ENCODE peak calls at places on chromosomes 5 and 9, in four cellular contexts. G, O, K and M are unnamed samples.

GRCh38 chr9:22208846-22209585 is 199.9 kb upstream of the CDKN2B start:
- DNase-seq in K (no peak), G (no peak), O (no peak), M (no peak)

GRCh38 chr5:61866930-61867329 is 439.1 kb upstream of the KIF2A start:
- DNase-seq in K (peak), G (peak), O (peak), M (no peak)

GRCh38 chr5:93100976-93101375 is 480.0 kb downstream of the NR2F1-AS1 start:
- DNase-seq in O (no peak), K (no peak), G (no peak), M (no peak)

GRCh38 chr9:75962186-75963036 is 71.9 kb downstream of the PCSK5 start:
- DNase-seq in O (no peak), G (no peak), K (no peak), M (no peak)

GRCh38 chr5:16179936-16180788 is 571 bp upstream of the MARCHF11 start:
- DNase-seq in K (no peak), O (no peak), G (no peak), M (no peak)

GRCh38 chr5:132907161-132907560 is 33.7 kb downstream of the LEAP2 start:
- DNase-seq in O (no peak), G (no peak), K (no peak), M (no peak)

GRCh38 chr9:121901616-121902015 is 191.5 kb downstream of the TTLL11 start:
- DNase-seq in G (no peak), O (no peak), K (no peak), M (no peak)

GRCh38 chr9:68706579-68707201 is 1.6 kb downstream of the PIP5K1B start:
- DNase-seq in G (no peak), K (no peak), O (peak), M (no peak)

GRCh38 chr9:113617550-113617949 is 154.0 kb downstream of the RGS3 start:
- DNase-seq in O (no peak), G (no peak), K (no peak), M (no peak)

GRCh38 chr9:37622462-37622861 is 28.3 kb upstream of the FRMPD1 start:
- DNase-seq in O (no peak), K (no peak), G (no peak), M (no peak)

GRCh38 chr9:70049236-70049635 is 5.6 kb downstream of the MAMDC2 start:
- DNase-seq in K (no peak), O (no peak), G (no peak), M (no peak)

GRCh38 chr9:93307468-93308157 is 123.7 kb downstream of the WNK2 start:
- DNase-seq in O (no peak), G (no peak), K (no peak), M (no peak)

GRCh38 chr5:172887735-172888134 is 53.7 kb downstream of the ERGIC1 start:
- DNase-seq in G (no peak), O (no peak), K (no peak), M (no peak)

GRCh38 chr9:96777539-96777864 is 385 bp downstream of the ZNF510 start:
- DNase-seq in O (no peak), K (no peak), G (no peak), M (no peak)

GRCh38 chr5:82467006-82467561 is 188.9 kb upstream of the RPS23 start:
- DNase-seq in O (no peak), G (no peak), K (no peak), M (no peak)

GRCh38 chr5:120613729-120614128 is 149.6 kb downstream of the PRR16 start:
- DNase-seq in O (no peak), G (no peak), K (no peak), M (no peak)

GRCh38 chr5:148873690-148874485 is 47.5 kb downstream of the ADRB2 start:
- DNase-seq in G (no peak), K (no peak), O (no peak), M (no peak)

GRCh38 chr9:95049761-95050160 is 267.7 kb downstream of the FANCC start:
- DNase-seq in G (no peak), O (no peak), K (peak), M (no peak)

GRCh38 chr9:114025196-114025753 is 52.8 kb downstream of the AMBP start:
- DNase-seq in O (no peak), G (no peak), K (no peak), M (no peak)

GRCh38 chr5:150143725-150144058 is 12.0 kb downstream of the PDGFRB start:
- DNase-seq in G (no peak), K (no peak), O (no peak), M (no peak)

GRCh38 chr5:74306845-74307244 is 333.7 kb downstream of the ENC1 start:
- DNase-seq in G (no peak), O (no peak), K (no peak), M (no peak)

GRCh38 chr9:136205707-136205992 is 722 bp upstream of the LHX3 start:
- DNase-seq in K (no peak), O (no peak), G (peak), M (no peak)

GRCh38 chr5:93151896-93152295 is 429.1 kb downstream of the NR2F1-AS1 start:
- DNase-seq in O (no peak), K (no peak), G (no peak), M (no peak)

GRCh38 chr5:66680804-66681203 is 84.6 kb downstream of the MAST4 start:
- DNase-seq in K (no peak), O (no peak), G (no peak), M (no peak)

GRCh38 chr9:23229764-23230434 is 596.1 kb downstream of the ELAVL2 start:
- DNase-seq in G (no peak), O (no peak), K (no peak), M (no peak)

GRCh38 chr5:98713856-98714255 is 59.6 kb upstream of the RGMB start:
- DNase-seq in O (no peak), G (no peak), K (no peak), M (no peak)

GRCh38 chr5:71653119-71653518 is 66.0 kb upstream of the CARTPT start:
- DNase-seq in G (no peak), O (no peak), K (no peak), M (no peak)
- TF ChIP-seq SPI1 in G (no peak), O (no peak), K (no peak), M (no peak)

DNA sequence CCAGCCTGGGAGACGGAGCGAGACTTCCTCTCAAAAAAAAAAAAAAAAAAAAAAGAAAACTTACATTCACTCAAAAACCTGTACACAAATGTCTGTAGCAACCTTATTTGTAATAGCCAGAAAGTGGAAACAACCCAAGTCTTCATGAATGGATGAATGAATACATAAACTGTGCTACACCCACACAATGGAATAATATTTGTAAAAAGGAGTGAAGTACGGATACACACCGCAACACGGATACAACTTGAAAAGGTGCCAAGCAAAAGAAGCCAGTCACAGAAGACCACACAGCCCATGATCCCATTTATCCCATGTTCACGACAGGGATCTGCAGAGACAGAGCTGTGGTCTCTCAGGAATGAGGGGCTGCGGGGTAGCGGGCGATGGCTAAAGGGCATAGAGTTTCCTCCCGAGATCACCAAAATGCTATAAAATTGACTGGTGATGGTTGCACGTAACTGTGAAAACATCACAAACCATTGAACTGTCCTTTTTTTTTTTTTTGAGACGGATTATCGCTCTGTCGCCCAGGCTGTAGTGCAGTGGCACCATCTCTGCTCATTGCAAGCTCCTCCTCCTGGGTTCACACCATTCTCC is 76.2 kb upstream of the COL5A1 start:
- DNase-seq in O (no peak), K (no peak), G (no peak), M (no peak)
- TF ChIP-seq SPI1 in O (no peak), K (no peak), G (no peak), M (no peak)

DNA sequence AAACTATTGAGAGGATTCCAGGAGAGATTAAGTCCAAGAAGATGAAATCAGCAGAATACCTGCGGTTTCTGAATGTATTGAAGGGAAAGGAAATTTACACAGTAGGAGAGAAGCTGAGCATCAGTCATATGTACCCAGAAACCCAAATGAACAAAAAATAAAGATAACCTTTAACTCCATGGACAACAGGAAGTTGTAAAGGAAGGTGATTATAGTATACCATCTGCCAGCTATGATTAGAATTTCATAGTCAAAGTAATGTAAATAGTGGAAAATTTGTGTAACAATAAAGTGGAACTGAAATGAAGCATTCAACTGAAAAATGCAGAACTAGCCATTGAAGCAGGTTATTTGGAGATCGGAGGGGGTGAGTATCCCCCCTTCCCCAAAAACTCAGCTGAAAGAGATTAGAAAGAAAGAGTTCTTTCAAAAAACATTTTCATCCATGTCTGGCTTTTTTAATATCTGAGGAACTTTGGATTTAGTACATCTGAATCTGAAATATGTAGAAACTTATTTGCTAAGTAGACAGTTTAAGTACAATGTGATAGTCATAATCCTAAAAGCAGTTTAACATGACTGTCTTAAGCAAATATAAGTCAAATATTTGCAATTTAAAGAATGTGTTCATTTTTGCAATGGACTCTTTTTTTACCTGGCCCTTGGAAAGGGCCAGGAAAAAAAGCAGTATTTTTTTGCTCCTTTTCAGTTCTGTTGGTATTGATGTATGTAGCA is 58.4 kb downstream of the APC start:
- DNase-seq in O (no peak), G (no peak), K (no peak), M (no peak)
- TF ChIP-seq SPI1 in O (no peak), G (no peak), K (no peak), M (peak)

GRCh38 chr5:87268126-87268969 is 665 bp downstream of the RASA1 start:
- DNase-seq in K (peak), G (peak), O (peak), M (peak)

GRCh38 chr5:87266914-87267573 is 639 bp upstream of the RASA1 start:
- DNase-seq in K (no peak), O (no peak), G (no peak), M (no peak)

GRCh38 chr5:87260604-87261200 is 7.0 kb upstream of the RASA1 start:
- DNase-seq in O (no peak), K (no peak), G (no peak), M (no peak)

GRCh38 chr5:87267574-87268125 is at the start of gene RASA1:
- DNase-seq in O (peak), K (peak), G (peak), M (peak)

DNA sequence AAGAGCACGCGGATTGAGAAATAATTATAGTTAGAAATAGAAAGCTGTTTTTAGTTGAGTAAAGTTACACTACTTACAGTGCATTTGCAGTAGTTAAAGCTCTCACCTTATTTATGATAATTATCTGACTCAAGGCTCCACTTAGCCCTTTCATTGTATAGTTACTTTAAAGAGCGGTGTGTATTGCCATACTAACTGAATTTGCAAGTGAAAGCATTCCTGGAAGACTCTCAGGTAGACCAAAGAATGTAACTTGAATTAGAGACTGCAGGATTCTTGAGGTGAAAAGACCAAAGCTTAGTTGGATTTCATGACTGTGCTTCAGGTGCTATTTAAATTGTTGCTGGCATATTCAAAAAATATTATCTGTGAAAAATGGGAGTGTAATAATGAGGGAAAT is 4.2 kb upstream of the RASA1 start:
- DNase-seq in K (no peak), G (no peak), O (no peak), M (no peak)
- TF ChIP-seq SPI1 in K (no peak), G (no peak), O (no peak), M (no peak)

DNA sequence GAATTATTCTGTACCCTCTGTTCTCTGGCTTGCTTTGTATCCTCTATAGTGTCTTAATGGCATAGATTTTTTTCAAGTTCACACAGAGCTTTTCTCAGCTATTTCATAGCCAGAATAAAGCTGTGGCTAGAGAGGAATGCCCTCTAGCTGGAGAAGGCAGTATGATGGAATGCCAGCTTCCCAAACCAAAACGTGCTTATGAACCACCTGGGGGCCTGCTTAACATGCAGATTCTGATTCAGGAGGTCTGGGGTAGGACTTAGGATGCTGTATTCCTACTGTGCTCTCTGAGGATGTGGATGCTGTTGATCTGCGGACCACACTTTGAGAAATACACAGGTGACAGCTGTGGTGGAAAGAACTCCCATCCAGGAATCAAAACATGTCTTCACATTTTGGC is 49.9 kb upstream of the DPYSL3 start:
- DNase-seq in K (no peak), G (no peak), O (no peak), M (no peak)
- TF ChIP-seq SPI1 in K (no peak), G (no peak), O (no peak), M (no peak)

GRCh38 chr9:105354448-105354847 is 93.4 kb upstream of the FSD1L start:
- DNase-seq in K (no peak), O (no peak), G (no peak), M (no peak)

GRCh38 chr9:105359899-105360298 is 87.9 kb upstream of the FSD1L start:
- DNase-seq in O (no peak), G (no peak), K (no peak), M (no peak)

GRCh38 chr9:105360344-105360743 is 87.5 kb upstream of the FSD1L start:
- DNase-seq in K (no peak), G (no peak), O (no peak), M (no peak)

GRCh38 chr9:105357937-105358336 is 89.9 kb upstream of the FSD1L start:
- DNase-seq in G (no peak), O (peak), K (no peak), M (peak)

GRCh38 chr9:105355810-105356209 is 92.0 kb upstream of the FSD1L start:
- DNase-seq in K (peak), G (no peak), O (peak), M (no peak)
- TF ChIP-seq SPI1 in K (no peak), G (no peak), O (no peak), M (no peak)

DNA sequence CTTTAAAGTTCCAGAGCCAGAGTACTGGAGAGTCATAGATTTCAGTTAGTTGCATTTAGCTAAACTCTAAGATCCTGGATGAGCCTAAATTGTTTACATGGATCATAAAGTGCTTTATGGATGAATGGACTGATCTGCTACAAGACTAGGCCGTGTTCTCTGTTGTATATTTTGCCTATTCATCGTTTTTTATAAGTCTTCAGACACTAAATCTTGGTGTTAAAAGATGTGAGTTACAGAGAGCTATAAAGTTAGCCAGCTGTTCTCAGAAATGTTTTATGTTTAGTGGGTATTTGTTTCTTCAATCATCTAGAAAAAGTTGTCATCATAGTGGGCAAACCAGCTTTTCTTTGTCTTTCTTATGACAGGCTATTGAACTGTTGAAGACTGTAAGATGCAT is 585.7 kb upstream of the SEMA6A start:
- DNase-seq in O (no peak), G (no peak), K (no peak), M (no peak)
- TF ChIP-seq SPI1 in O (no peak), G (no peak), K (no peak), M (no peak)

GRCh38 chr5:160787247-160787646 is 64.8 kb downstream of the ATP10B start:
- DNase-seq in K (no peak), G (peak), O (peak), M (no peak)
- TF ChIP-seq SPI1 in K (no peak), G (no peak), O (no peak), M (no peak)

GRCh38 chr9:959914-960313 is 16.5 kb upstream of the DMRT3 start:
- DNase-seq in K (no peak), G (no peak), O (no peak), M (no peak)

GRCh38 chr9:959105-959504 is 17.4 kb upstream of the DMRT3 start:
- DNase-seq in O (no peak), K (no peak), G (no peak), M (no peak)

GRCh38 chr9:965497-965896 is 11.0 kb upstream of the DMRT3 start:
- DNase-seq in G (no peak), O (no peak), K (no peak), M (no peak)

GRCh38 chr9:966936-967335 is 9.5 kb upstream of the DMRT3 start:
- DNase-seq in O (no peak), K (no peak), G (no peak), M (no peak)

DNA sequence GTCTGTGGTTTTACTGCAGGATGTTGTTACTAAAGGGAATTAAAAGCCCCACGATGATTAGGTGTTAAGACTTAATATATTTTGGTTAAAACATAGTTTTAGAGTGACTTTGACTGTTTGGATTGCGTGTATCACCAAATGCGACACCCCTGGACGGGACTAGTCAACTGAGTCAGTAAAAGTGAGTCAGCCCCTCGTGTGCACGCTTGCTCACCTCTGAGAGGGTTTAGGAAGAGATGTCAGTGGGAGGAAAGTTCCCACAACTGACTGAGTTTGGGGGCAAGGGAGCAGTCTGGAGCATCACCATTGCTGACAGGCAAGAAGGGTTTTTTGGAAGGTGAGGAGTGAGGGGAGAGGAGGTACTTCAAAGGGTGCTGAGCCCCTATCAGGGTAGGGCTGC is 14.4 kb upstream of the DMRT3 start:
- DNase-seq in O (no peak), K (no peak), G (no peak), M (no peak)
- TF ChIP-seq SPI1 in O (no peak), K (no peak), G (no peak), M (no peak)

GRCh38 chr9:81665514-81665838 is 23.9 kb downstream of the TLE1 start:
- DNase-seq in K (no peak), G (no peak), O (no peak), M (no peak)
- TF ChIP-seq SPI1 in K (no peak), G (no peak), O (no peak), M (no peak)